ENCODE peak calls at places on chromosomes 16 and 17, in four cellular contexts. X, S, N and M are unnamed samples.

GRCh38 chr16:24822542-24822941 is 23.2 kb upstream of the SLC5A11 start:
- DNase-seq in X (no peak), S (no peak), N (no peak), M (no peak)

GRCh38 chr16:17387226-17387625 is 83.5 kb downstream of the XYLT1 start:
- DNase-seq in X (no peak), S (no peak), N (no peak), M (no peak)

GRCh38 chr17:57955183-57955952 is at the start of gene CUEDC1:
- DNase-seq in X (peak; percentile 86), S (no peak), N (peak; percentile 77), M (peak; percentile 58)

GRCh38 chr16:4032768-4033167 is 83.5 kb downstream of the ADCY9 start:
- DNase-seq in X (no peak), S (no peak), N (no peak), M (no peak)

GRCh38 chr16:19138601-19139000 is 24.8 kb downstream of the ITPRIPL2 start:
- DNase-seq in X (no peak), S (peak; percentile 84), N (no peak), M (no peak)

GRCh38 chr16:54446639-54447038 is 160.1 kb upstream of the IRX3 start:
- DNase-seq in X (no peak), S (peak; percentile 67), N (no peak), M (no peak)

GRCh38 chr17:72432143-72432604 is 311.4 kb downstream of the SOX9 start:
- DNase-seq in X (no peak), S (no peak), N (no peak), M (no peak)

GRCh38 chr16:11759163-11759834 is 16.6 kb upstream of the TXNDC11 start:
- DNase-seq in X (no peak), S (no peak), N (no peak), M (no peak)

GRCh38 chr16:66480265-66481080 is 53.4 kb downstream of the BEAN1 start:
- DNase-seq in X (no peak), S (peak; percentile 44), N (no peak), M (no peak)

GRCh38 chr17:44335515-44336356 is 9.4 kb upstream of the GRN start:
- DNase-seq in X (no peak), S (no peak), N (no peak), M (no peak)

DNA sequence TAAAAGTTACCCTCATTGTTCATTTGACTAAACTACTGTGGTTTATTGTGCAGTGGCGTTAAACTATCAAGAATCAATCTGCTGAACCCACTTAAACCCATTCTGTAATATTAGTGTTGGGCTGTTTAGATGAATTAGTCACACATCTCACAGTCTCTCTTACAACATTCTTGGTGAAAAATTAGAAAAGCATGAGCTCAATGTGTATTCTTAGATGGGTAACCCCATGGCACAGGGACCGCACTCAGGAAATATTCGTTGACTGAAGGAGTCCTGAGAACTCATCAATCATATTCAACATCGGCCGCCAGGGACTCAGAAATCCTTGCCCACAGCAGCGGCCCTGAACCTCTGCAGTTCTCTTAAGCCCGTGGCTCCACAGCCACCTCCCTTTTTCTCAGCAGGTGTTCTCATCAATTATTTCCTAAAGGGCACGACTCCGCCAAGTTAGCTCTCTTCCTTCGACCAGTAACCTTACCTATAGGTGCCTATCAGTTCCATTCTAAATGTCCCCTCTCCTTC is 155.6 kb downstream of the STX8 start:
- DNase-seq in X (no peak), S (no peak), N (no peak), M (no peak)
- H3K79me2 ChIP-seq in X (no peaks in the 10 kb centered on the region), S (no peaks in the 10 kb centered on the region), N (no peaks in the 10 kb centered on the region), M (no peaks in the 10 kb centered on the region)

DNA sequence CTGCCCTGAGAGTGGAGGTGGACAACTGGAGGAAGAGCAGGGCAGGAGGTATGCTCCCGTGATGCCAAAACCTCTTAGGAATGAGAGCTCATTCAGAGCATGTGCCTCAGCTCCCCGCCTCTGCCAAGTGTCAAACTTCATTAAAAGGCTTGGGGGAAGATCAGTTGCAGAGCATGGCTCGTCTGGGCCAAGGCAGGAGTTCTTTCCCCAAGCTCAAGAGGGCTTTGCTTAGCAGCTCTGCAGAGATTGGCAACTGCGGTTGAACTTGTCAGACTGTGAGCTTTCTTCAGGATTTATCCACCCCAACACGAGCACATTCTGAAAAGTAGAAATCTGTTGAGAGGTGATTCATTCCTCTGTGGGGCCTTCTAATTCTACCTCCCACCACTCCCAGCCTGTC is 248.1 kb downstream of the HS3ST3A1 start:
- DNase-seq in X (no peak), S (no peak), N (no peak), M (no peak)
- H3K4me3 ChIP-seq in X (no peak overlapping the region), S (no peak overlapping the region), N (no peak overlapping the region), M (no peak overlapping the region)

GRCh38 chr16:1312903-1313302 is 3.5 kb downstream of the UBE2I start:
- DNase-seq in X (no peak), S (no peak), N (no peak), M (no peak)

GRCh38 chr16:1311212-1311737 is 1.8 kb downstream of the UBE2I start:
- DNase-seq in X (peak; percentile 57), S (no peak), N (no peak), M (no peak)

GRCh38 chr16:1313721-1314120 is 4.3 kb downstream of the UBE2I start:
- DNase-seq in X (no peak), S (no peak), N (no peak), M (no peak)

GRCh38 chr16:1311738-1312458 is 2.5 kb downstream of the UBE2I start:
- DNase-seq in X (no peak), S (no peak), N (no peak), M (no peak)

GRCh38 chr16:1312459-1312801 is 3.0 kb downstream of the UBE2I start:
- DNase-seq in X (no peak), S (no peak), N (no peak), M (no peak)
- H3K79me2 ChIP-seq in X (peaks cover 77% of the 10 kb centered on the region), S (peaks cover 69% of the 10 kb centered on the region), N (peaks cover 67% of the 10 kb centered on the region), M (peaks cover 75% of the 10 kb centered on the region)

GRCh38 chr16:51393381-51394005 is 242.4 kb upstream of the SALL1 start:
- DNase-seq in X (no peak), S (no peak), N (no peak), M (no peak)
- H3K4me3 ChIP-seq in X (no peak overlapping the region), S (no peak overlapping the region), N (no peak overlapping the region), M (no peak overlapping the region)

GRCh38 chr16:68652659-68653058 is 7.5 kb downstream of the CDH3 start:
- DNase-seq in X (no peak), S (no peak), N (no peak), M (no peak)
- H3K79me2 ChIP-seq in X (peaks cover 7% of the 10 kb centered on the region), S (peaks cover 54% of the 10 kb centered on the region), N (no peaks in the 10 kb centered on the region), M (no peaks in the 10 kb centered on the region)